ENCODE peak calls at places on chromosomes 1 and 21, in nine cellular contexts. A is sigmoid colon, Z is body of pancreas, K is ovary, P is adrenal gland, X is IMR-90, U is prostate gland, M is heart left ventricle, S is transverse colon. L is an unnamed sample. For H3K36me3, the result is how much of the 10 kb centered on the place peaks cover.

GRCh38 chr1:227225715-227226346 is 92.5 kb downstream of the CDC42BPA start:
- DNase-seq in A (no peak), Z (no peak), K (no peak), P (no peak), X (peak), U (no peak), M (no peak), S (no peak), L (no peak)

GRCh38 chr1:161420763-161421455 is 53.2 kb upstream of the CFAP126 start:
- DNase-seq in A (no peak), Z (no peak), K (no peak), P (no peak), X (peak), U (no peak), M (no peak), S (no peak), L (no peak)

GRCh38 chr1:39061951-39062350 is 35.8 kb downstream of the NDUFS5 start:
- DNase-seq in A (no peak), Z (no peak), K (no peak), P (no peak), X (peak), U (no peak), M (no peak), S (no peak), L (no peak)

GRCh38 chr1:183567584-183567983 is 22.7 kb downstream of the NCF2 start:
- DNase-seq in A (no peak), Z (peak), K (no peak), P (peak), X (peak), U (no peak), M (peak), S (peak), L (peak)

GRCh38 chr1:25699501-25700089 is 83.0 kb downstream of the MAN1C1 start:
- DNase-seq in A (no peak), Z (no peak), K (peak), P (no peak), X (no peak), U (no peak), M (peak), S (no peak), L (no peak)

GRCh38 chr1:234902774-234903173 is 225.9 kb downstream of the TOMM20 start:
- DNase-seq in A (peak), Z (no peak), K (no peak), P (no peak), X (no peak), U (no peak), M (no peak), S (no peak), L (no peak)

GRCh38 chr1:184021666-184022198 is 15.8 kb downstream of the COLGALT2 start:
- DNase-seq in A (no peak), Z (no peak), K (no peak), P (no peak), X (no peak), U (peak), M (no peak), S (no peak), L (no peak)

GRCh38 chr21:44892095-44892494 is 18.6 kb upstream of the PTTG1IP start:
- DNase-seq in A (no peak), Z (no peak), K (no peak), P (no peak), X (no peak), U (no peak), M (no peak), S (no peak), L (no peak)

GRCh38 chr1:40755052-40755451 is 28.5 kb upstream of the KCNQ4 start:
- DNase-seq in A (no peak), Z (no peak), K (no peak), P (no peak), X (no peak), U (no peak), M (no peak), S (no peak), L (no peak)

GRCh38 chr1:21511579-21512522 is 2.6 kb downstream of the ALPL start:
- DNase-seq in A (peak), Z (no peak), K (peak), P (no peak), X (peak), U (peak), M (no peak), S (peak), L (peak)

GRCh38 chr1:198575715-198576641 is 35.5 kb upstream of the ATP6V1G3 start:
- DNase-seq in A (no peak), Z (no peak), K (no peak), P (no peak), X (peak), U (no peak), M (no peak), S (no peak), L (no peak)

GRCh38 chr21:17542371-17542992 is 29.6 kb downstream of the CXADR start:
- DNase-seq in A (no peak), Z (no peak), K (no peak), P (no peak), X (no peak), U (no peak), M (no peak), S (no peak), L (no peak)

GRCh38 chr1:11188381-11188780 is 774 bp upstream of the ANGPTL7 start:
- DNase-seq in A (no peak), Z (no peak), K (no peak), P (no peak), X (no peak), U (no peak), M (no peak), S (no peak), L (no peak)

GRCh38 chr1:78490861-78491310 is at the start of gene PTGFR:
- DNase-seq in A (no peak), Z (peak), K (peak), P (peak), X (peak), U (no peak), M (no peak), S (no peak), L (no peak)

GRCh38 chr1:244318078-244318477 is 133.6 kb downstream of the ADSS2 start:
- DNase-seq in A (no peak), Z (no peak), K (no peak), P (no peak), X (no peak), U (no peak), M (no peak), S (no peak), L (no peak)

GRCh38 chr21:36403713-36404112 is 18.5 kb downstream of the CHAF1B start:
- DNase-seq in A (no peak), Z (no peak), K (no peak), P (no peak), X (no peak), U (no peak), M (no peak), S (no peak), L (no peak)

GRCh38 chr21:22164912-22165311 is 1166.7 kb downstream of the NCAM2 start:
- DNase-seq in A (no peak), Z (no peak), K (no peak), P (no peak), X (no peak), U (no peak), M (no peak), S (no peak), L (no peak)

GRCh38 chr1:227899820-227900449 is 47.8 kb downstream of the WNT9A start:
- DNase-seq in A (peak), Z (no peak), K (peak), P (no peak), X (no peak), U (no peak), M (peak), S (peak), L (no peak)

GRCh38 chr1:186858923-186859322 is 30.2 kb downstream of the PLA2G4A start:
- DNase-seq in A (peak), Z (no peak), K (peak), P (no peak), X (no peak), U (no peak), M (no peak), S (no peak), L (no peak)

GRCh38 chr1:24178404-24178803 is 8.7 kb downstream of the IFNLR1 start:
- DNase-seq in A (no peak), Z (no peak), K (no peak), P (no peak), X (no peak), U (no peak), M (no peak), S (no peak), L (no peak)

GRCh38 chr1:186577201-186577600 is 103.0 kb downstream of the PTGS2 start:
- DNase-seq in A (no peak), Z (no peak), K (no peak), P (no peak), X (no peak), U (peak), M (no peak), S (no peak), L (no peak)

GRCh38 chr1:202154148-202154765 is 6.1 kb downstream of the PTPN7 start:
- DNase-seq in A (no peak), Z (no peak), K (no peak), P (no peak), X (no peak), U (no peak), M (no peak), S (no peak), L (no peak)
- H3K4me3 ChIP-seq in A (no peak), Z (no peak), K (no peak), P (no peak), X (no peak), U (no peak), M (no peak), S (no peak), L (no peak)

GRCh38 chr1:42943728-42944127 is 14.9 kb downstream of the SLC2A1 start:
- DNase-seq in A (no peak), Z (no peak), K (no peak), P (no peak), X (no peak), U (no peak), M (no peak), S (no peak), L (no peak)

GRCh38 chr1:42941640-42942330 is 16.9 kb downstream of the SLC2A1 start:
- DNase-seq in A (peak), Z (peak), K (no peak), P (peak), X (peak), U (peak), M (peak), S (peak), L (peak)

GRCh38 chr1:42942444-42942843 is 16.2 kb downstream of the SLC2A1 start:
- DNase-seq in A (no peak), Z (no peak), K (no peak), P (no peak), X (no peak), U (no peak), M (no peak), S (no peak), L (no peak)

GRCh38 chr1:42944207-42944928 is 14.3 kb downstream of the SLC2A1 start:
- DNase-seq in A (peak), Z (peak), K (no peak), P (peak), X (no peak), U (peak), M (peak), S (peak), L (peak)

DNA sequence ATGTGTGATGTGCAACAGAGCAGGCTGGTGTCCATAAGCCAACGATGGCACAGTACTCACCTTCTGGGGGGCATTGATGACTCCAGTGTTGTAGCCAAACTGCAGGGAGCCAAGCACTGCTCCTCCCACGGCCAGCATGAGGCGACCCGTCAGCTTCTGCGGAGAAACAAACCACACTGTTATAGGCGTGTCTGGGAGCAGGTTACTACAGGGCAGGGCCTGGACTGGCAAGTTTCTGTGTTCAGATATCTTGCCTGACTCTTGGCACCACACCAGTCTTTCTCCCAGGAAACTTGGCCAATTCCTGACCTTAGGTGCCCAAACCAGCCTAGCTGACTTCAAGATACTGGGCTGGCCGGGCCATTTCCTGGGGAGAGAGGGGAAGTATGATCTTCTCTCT is 15.5 kb downstream of the SLC2A1 start:
- DNase-seq in A (peak), Z (peak), K (no peak), P (no peak), X (no peak), U (peak), M (no peak), S (peak), L (peak)
- TF ChIP-seq POLR2A in A (no peak), Z (no peak), K (no peak), P (peak), X (no peak), U (peak), M (no peak), S (peak), L (no peak)

DNA sequence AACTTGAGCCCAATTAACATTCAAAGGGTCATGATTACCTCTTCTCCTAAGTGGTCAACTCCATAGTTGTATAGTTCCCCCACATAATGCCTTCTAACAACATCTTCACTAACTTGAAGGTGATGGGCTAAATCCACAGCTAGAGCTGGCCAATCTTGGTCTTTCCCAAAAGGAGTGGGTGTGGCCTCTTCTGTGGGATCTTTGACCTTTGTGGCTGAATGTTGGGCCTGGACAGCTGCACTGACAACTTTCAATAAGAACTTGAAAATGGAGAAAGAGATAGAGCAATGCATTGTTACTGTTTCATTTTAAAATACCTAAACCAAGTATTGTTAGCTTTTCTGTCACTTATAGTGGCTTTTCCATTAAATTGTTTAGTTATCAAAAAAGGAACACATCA is 59.2 kb downstream of the IARS2 start:
- DNase-seq in A (no peak), Z (no peak), K (no peak), P (no peak), X (no peak), U (no peak), M (no peak), S (no peak), L (no peak)
- H3K36me3 ChIP-seq in A (under half), Z (under half), K (under half), P (under half), X (under half), U (under half), M (half or more), S (under half), L (half or more)

DNA sequence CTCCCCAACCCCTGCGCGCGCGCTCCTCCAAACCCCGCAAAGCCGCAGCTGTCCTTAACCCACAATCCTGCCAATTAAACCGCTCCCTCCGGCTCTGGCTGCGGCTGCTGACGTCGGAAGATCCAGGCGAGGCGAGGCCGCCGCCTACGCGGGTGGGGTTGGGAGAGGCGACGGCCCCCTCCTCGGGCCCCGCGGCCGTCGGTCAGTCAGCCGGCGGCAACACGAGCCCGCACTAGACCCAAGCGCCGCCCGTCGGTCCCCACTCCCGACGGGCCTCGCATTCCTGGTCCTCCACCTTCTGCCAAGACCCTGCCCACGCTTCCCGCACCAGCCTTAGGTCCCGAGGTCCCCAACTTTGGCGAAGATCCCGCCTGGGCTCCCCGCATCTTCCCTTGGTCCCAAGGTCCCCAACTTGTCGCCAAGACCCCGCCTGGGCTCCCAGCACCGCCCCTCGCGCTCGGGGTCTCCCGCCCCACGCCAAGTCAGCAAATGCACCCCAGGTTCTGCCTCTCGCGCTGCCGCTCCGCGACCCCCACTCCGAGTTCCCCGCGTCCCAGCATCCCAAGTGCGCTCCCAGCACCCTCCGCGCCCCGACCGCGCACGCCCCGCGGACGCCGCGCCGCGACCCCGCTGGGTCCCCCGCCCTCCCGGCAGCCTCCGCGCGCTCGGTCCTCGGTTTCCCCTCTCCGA is 75.5 kb downstream of the VWA5B1 start:
- DNase-seq in A (peak), Z (no peak), K (no peak), P (peak), X (peak), U (no peak), M (peak), S (peak), L (no peak)
- H3K4me3 ChIP-seq in A (peak), Z (no peak), K (no peak), P (no peak), X (peak), U (peak), M (peak), S (peak), L (peak)

GRCh38 chr1:68495532-68495931 is 1.4 kb downstream of the DEPDC1 start:
- DNase-seq in A (no peak), Z (no peak), K (no peak), P (no peak), X (no peak), U (no peak), M (no peak), S (no peak), L (no peak)

GRCh38 chr1:68495968-68496679 is 758 bp downstream of the DEPDC1 start:
- DNase-seq in A (no peak), Z (no peak), K (no peak), P (no peak), X (no peak), U (no peak), M (no peak), S (no peak), L (no peak)

GRCh38 chr1:68493193-68493592 is 3.7 kb downstream of the DEPDC1 start:
- DNase-seq in A (no peak), Z (no peak), K (no peak), P (no peak), X (no peak), U (no peak), M (no peak), S (no peak), L (no peak)

GRCh38 chr1:68497358-68497698 is 446 bp upstream of the DEPDC1 start:
- DNase-seq in A (no peak), Z (no peak), K (no peak), P (no peak), X (no peak), U (no peak), M (no peak), S (no peak), L (no peak)

GRCh38 chr1:68496680-68497357 is at the start of gene DEPDC1:
- DNase-seq in A (peak), Z (peak), K (peak), P (peak), X (peak), U (peak), M (peak), S (peak), L (peak)
- TF ChIP-seq POLR2A in A (no peak), Z (no peak), K (no peak), P (no peak), X (no peak), U (peak), M (no peak), S (no peak), L (no peak)

DNA sequence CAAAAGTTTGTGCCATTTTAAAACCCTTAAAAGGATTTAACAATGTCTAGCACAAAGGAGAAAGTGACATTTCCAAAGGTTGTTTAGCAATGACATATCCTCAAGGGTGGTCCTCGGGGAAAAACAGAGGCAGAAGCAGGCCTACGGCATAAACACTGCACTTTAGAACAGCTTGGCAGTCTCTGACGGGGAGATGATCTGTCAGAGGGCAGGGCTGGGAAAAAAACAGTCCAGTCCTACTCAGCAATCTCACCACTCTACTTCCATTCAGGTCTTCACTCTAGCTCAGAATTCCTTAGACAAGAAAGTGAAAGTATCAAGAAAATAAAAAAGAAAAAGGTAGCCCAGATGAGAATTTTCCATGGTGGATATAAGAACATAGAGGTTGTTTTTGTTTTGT is 4.1 kb downstream of the CRYZ start:
- DNase-seq in A (no peak), Z (no peak), K (no peak), P (no peak), X (peak), U (no peak), M (no peak), S (no peak), L (no peak)
- H3K36me3 ChIP-seq in A (under half), Z (under half), K (under half), P (under half), X (under half), U (under half), M (under half), S (under half), L (under half)

DNA sequence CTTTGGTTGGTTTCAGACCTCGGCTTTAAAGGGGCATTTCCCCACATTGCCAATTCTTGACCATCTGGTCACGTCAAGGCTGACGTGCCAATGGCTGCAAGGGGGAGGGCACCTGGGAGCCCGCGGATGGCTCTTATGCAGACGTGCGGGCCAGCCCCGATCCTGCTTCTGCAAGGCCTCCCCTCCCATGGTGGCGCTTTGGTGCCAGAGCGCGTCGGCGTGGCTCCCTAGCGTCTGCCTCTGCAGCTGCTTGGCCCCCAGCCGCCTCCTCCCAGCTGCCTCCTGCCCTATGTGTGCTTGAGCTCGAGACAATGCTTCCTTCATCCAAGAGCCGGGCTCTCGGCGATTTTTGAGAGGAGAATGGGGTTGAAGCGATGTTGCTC is 29.1 kb downstream of the SKI start:
- DNase-seq in A (no peak), Z (no peak), K (no peak), P (no peak), X (no peak), U (no peak), M (peak), S (no peak), L (no peak)
- H3K4me3 ChIP-seq in A (no peak), Z (no peak), K (no peak), P (no peak), X (no peak), U (no peak), M (no peak), S (no peak), L (no peak)

GRCh38 chr1:170375082-170375733 is 156.8 kb upstream of the GORAB start:
- DNase-seq in A (no peak), Z (no peak), K (no peak), P (no peak), X (peak), U (no peak), M (no peak), S (no peak), L (no peak)
- TF ChIP-seq POLR2A in A (no peak), Z (no peak), K (no peak), P (no peak), X (no peak), U (no peak), M (no peak), S (no peak), L (no peak)